ENCODE peak calls at places on chromosome 20, in seven cellular contexts. K is OCI-LY7; P is activated CD8-positive, alpha-beta T cell treated with anti-CD3 and anti-CD28 coated beads for 36 hours; T is left ventricle myocardium inferior; U is fibroblast of mammary gland; E is BE2C; G is tibial artery. V is an unnamed sample.

GRCh38 chr20:48107560-48107959 is 322.3 kb upstream of the SULF2 start:
- DNase-seq in G (no peak), P (no peak), E (no peak), U (peak), K (no peak), T (no peak), V (no peak)

GRCh38 chr20:3930265-3931206 is 41.3 kb downstream of the PANK2 start:
- DNase-seq in T (no peak), K (no peak), E (no peak), G (no peak), P (no peak), U (no peak), V (no peak)

GRCh38 chr20:43534791-43535350 is 24.0 kb upstream of the SGK2 start:
- DNase-seq in T (no peak), U (no peak), G (no peak), P (no peak), E (no peak), K (no peak), V (no peak)

GRCh38 chr20:53021934-53022333 is 49.8 kb downstream of the TSHZ2 start:
- DNase-seq in U (peak), T (no peak), P (no peak), G (no peak), E (no peak), K (no peak), V (no peak)

GRCh38 chr20:48314925-48315592 is 512.7 kb downstream of the PREX1 start:
- DNase-seq in T (no peak), P (no peak), U (no peak), E (no peak), K (no peak), G (no peak), V (no peak)

GRCh38 chr20:19074828-19075516 is 137.5 kb upstream of the SLC24A3 start:
- DNase-seq in K (no peak), E (no peak), G (no peak), T (peak), P (peak), U (no peak), V (no peak)

GRCh38 chr20:22607695-22608094 is 23.3 kb upstream of the FOXA2 start:
- DNase-seq in P (no peak), G (no peak), U (no peak), E (no peak), T (no peak), K (no peak), V (no peak)

GRCh38 chr20:63972312-63973159 is 2.8 kb upstream of the ZNF512B start:
- DNase-seq in T (peak), G (no peak), E (no peak), K (no peak), U (no peak), P (peak), V (no peak)

GRCh38 chr20:40494238-40494637 is 194.8 kb downstream of the MAFB start:
- DNase-seq in T (no peak), G (peak), U (no peak), K (no peak), P (no peak), E (no peak), V (no peak)

GRCh38 chr20:38229376-38230252 is 30.9 kb downstream of the KIAA1755 start:
- DNase-seq in U (peak), K (no peak), P (peak), E (no peak), T (no peak), G (no peak), V (peak)

GRCh38 chr20:36339646-36340592 is 33.8 kb downstream of the DLGAP4 start:
- DNase-seq in G (no peak), K (no peak), T (no peak), U (no peak), E (no peak), P (peak), V (no peak)

GRCh38 chr20:407953-408842 is at the start of gene RBCK1:
- DNase-seq in G (peak), P (peak), T (peak), E (peak), K (peak), U (peak), V (peak)

GRCh38 chr20:1296922-1297321 is 30.8 kb downstream of the SNPH start:
- DNase-seq in E (no peak), P (no peak), K (no peak), T (no peak), U (no peak), G (no peak), V (no peak)

GRCh38 chr20:59010995-59011873 is 4.2 kb upstream of the CTSZ start:
- DNase-seq in P (peak), T (no peak), U (peak), G (peak), K (no peak), E (no peak), V (peak)

GRCh38 chr20:18722381-18722780 is 91.2 kb upstream of the SCP2D1 start:
- DNase-seq in U (peak), K (no peak), T (no peak), E (no peak), P (no peak), G (no peak), V (no peak)

GRCh38 chr20:38252292-38253288 is 7.9 kb downstream of the KIAA1755 start:
- DNase-seq in K (no peak), P (no peak), E (no peak), T (no peak), G (no peak), U (no peak), V (no peak)

GRCh38 chr20:45679650-45680049 is 9.6 kb upstream of the WFDC11 start:
- DNase-seq in G (no peak), U (no peak), P (no peak), K (no peak), E (no peak), T (no peak), V (no peak)

GRCh38 chr20:41697861-41698559 is 79.8 kb upstream of the CHD6 start:
- DNase-seq in U (peak), G (no peak), K (peak), P (peak), E (peak), T (no peak), V (peak)

GRCh38 chr20:1130849-1131248 is 12.4 kb downstream of the PSMF1 start:
- DNase-seq in G (peak), E (no peak), K (no peak), P (no peak), T (peak), U (no peak), V (no peak)

GRCh38 chr20:46222521-46223007 is 85.7 kb downstream of the CDH22 start:
- DNase-seq in P (no peak), G (no peak), E (no peak), U (no peak), T (peak), K (no peak), V (no peak)

GRCh38 chr20:6057704-6058103 is 3.8 kb upstream of the LRRN4 start:
- DNase-seq in U (no peak), G (no peak), E (no peak), P (no peak), K (no peak), T (no peak), V (no peak)

GRCh38 chr20:23009636-23010035 is 25.5 kb upstream of the SSTR4 start:
- DNase-seq in E (no peak), G (no peak), U (no peak), P (no peak), T (no peak), K (no peak), V (no peak)

GRCh38 chr20:4099905-4100675 is 84.7 kb upstream of the RNF24 start:
- DNase-seq in G (no peak), T (no peak), K (no peak), E (no peak), U (peak), P (no peak), V (no peak)

GRCh38 chr20:53878262-53879047 is 191.9 kb downstream of the BCAS1 start:
- DNase-seq in P (no peak), E (no peak), G (no peak), K (no peak), T (no peak), U (no peak), V (no peak)

GRCh38 chr20:33262658-33263065 is 20.4 kb upstream of the BPIFB1 start:
- DNase-seq in U (peak), G (no peak), K (peak), T (no peak), E (peak), P (peak), V (peak)
- TF ChIP-seq CTCF in U (peak), G (no peak), K (peak), T (peak), E (peak), P (peak), V (no peak)

DNA sequence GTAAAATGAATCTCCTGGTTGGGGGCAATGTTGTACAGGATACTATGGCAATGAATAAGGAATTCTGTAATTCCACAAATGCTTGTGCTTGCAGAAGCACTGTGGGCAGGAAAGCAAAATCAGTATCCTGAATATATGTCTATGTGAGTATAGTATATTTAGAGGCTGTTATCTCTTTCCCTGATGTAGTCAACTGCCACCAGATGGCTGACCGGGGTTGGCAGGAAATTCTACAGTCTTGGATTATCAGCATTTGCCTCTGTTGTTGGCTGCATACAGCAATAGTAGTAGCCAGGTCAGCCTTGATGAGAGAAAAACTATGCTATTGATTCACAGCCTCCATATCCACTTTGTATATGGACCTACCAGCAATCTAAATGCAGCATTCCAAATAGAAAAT is 425.1 kb upstream of the JAG1 start:
- DNase-seq in T (no peak), P (no peak), G (no peak), U (no peak), E (no peak), K (no peak), V (no peak)
- TF ChIP-seq CTCF in T (peak), P (no peak), G (no peak), U (peak), E (no peak), K (no peak), V (no peak)

DNA sequence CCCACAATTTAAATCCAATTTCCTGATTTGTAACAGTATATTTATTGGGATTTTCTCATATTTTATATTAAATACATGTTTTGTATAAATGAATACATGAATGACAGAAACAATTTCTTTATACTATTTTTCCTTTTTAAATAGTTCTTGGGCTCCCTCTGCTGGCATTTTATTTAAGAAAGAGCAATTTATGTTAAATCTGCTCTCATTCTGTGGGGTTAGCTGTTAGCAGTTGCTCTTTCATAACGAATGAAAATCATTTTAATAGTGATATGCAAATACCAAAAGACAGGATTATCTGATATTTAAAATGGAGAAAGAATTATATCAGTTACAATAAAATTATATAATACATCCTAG is 118.3 kb downstream of the RALGAPA2 start:
- DNase-seq in T (no peak), G (no peak), P (no peak), K (peak), E (no peak), U (peak), V (no peak)
- TF ChIP-seq CTCF in T (peak), G (peak), P (no peak), K (peak), E (peak), U (peak), V (no peak)

DNA sequence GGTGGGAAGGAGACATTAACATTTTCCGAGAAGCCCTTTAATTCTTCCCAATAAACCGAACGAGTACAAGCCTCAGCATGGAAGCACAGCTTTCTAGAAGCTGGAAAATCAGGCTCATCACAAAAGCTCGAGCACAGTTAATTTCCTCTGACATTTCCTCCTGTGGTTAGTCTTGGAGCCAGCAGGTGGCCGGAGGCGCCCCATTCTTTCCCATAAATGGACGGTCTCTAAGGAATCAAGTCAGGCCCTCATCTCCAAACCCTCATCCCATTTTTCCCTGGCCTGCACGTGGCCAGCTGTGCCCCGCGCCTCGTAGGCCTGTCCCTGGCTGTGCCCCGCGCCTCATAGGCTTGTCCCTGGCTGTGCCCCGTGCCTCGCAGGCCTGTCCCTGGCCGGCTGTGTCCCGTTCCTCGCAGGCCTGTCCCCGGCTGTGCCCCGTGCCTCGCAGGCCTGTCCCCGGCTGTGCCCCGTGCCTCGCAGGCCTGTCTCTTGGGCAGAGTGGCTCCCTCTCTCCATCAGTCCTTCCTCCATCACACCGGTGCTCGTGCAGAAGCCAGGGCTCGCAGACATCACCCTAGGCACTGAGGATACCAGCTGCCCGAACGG is 19.7 kb upstream of the NTSR1 start:
- DNase-seq in T (no peak), P (no peak), U (no peak), G (no peak), E (no peak), K (no peak), V (no peak)
- TF ChIP-seq CTCF in T (peak), P (no peak), U (peak), G (no peak), E (peak), K (no peak), V (peak)

GRCh38 chr20:57536759-57537724 is 12.1 kb upstream of the CTCFL start:
- DNase-seq in G (no peak), K (no peak), U (no peak), T (no peak), P (no peak), E (no peak), V (no peak)

GRCh38 chr20:57540889-57541288 is 15.9 kb upstream of the CTCFL start:
- DNase-seq in P (no peak), E (no peak), K (no peak), U (no peak), T (no peak), G (no peak), V (no peak)

GRCh38 chr20:57543754-57544153 is 17.2 kb upstream of the PCK1 start:
- DNase-seq in P (no peak), K (no peak), E (no peak), T (no peak), G (no peak), U (no peak), V (no peak)

GRCh38 chr20:57536120-57536708 is 11.3 kb upstream of the CTCFL start:
- DNase-seq in U (no peak), E (no peak), P (no peak), K (no peak), T (no peak), G (no peak), V (no peak)

GRCh38 chr20:57539889-57540288 is 14.9 kb upstream of the CTCFL start:
- DNase-seq in K (no peak), U (no peak), T (no peak), G (no peak), E (no peak), P (no peak), V (no peak)
- TF ChIP-seq CTCF in K (no peak), U (no peak), T (no peak), G (no peak), E (no peak), P (no peak), V (no peak)

V was measured in endothelial cell.